ENCODE peak calls at places on chromosomes 1 and 21, in six cellular contexts. J, O, G, A, H and R are unnamed samples.

GRCh38 chr1:203465943-203466342 is 9.7 kb upstream of the PRELP start:
- DNase-seq in O (peak), G (peak), H (peak), J (no peak), A (no peak), R (no peak)

GRCh38 chr1:11873395-11873794 is 14.7 kb upstream of the NPPB start:
- DNase-seq in H (no peak), J (no peak), A (no peak), G (no peak), O (no peak), R (no peak)

GRCh38 chr1:48674641-48675040 is 102.0 kb downstream of the BEND5 start:
- DNase-seq in O (no peak), J (peak), G (peak), A (no peak), H (no peak), R (peak)

GRCh38 chr1:98044071-98044697 is 123.3 kb upstream of the DPYD start:
- DNase-seq in A (no peak), H (no peak), O (no peak), J (no peak), G (no peak), R (no peak)

GRCh38 chr1:101022294-101022693 is 3.3 kb downstream of the DPH5 start:
- DNase-seq in A (no peak), O (no peak), G (peak), H (no peak), J (no peak), R (no peak)

GRCh38 chr21:46509760-46510159 is 51.1 kb downstream of the DIP2A start:
- DNase-seq in J (peak), A (no peak), G (no peak), H (no peak), O (no peak), R (no peak)

GRCh38 chr1:111366256-111366655 is 61.3 kb downstream of the OVGP1 start:
- DNase-seq in A (no peak), G (peak), O (no peak), H (no peak), J (peak), R (no peak)

GRCh38 chr1:239718997-239719628 is 332.7 kb downstream of the CHRM3 start:
- DNase-seq in J (no peak), O (no peak), G (no peak), A (no peak), H (no peak), R (no peak)

GRCh38 chr1:15525043-15525958 is 1.3 kb upstream of the CASP9 start:
- DNase-seq in J (no peak), H (peak), A (no peak), O (no peak), G (peak), R (peak)

GRCh38 chr1:42176902-42177519 is 12.5 kb upstream of the GUCA2A start:
- DNase-seq in H (peak), G (peak), O (no peak), A (peak), J (peak), R (peak)

GRCh38 chr1:106785136-106785535 is 271.3 kb upstream of the PRMT6 start:
- DNase-seq in J (no peak), A (no peak), H (no peak), O (no peak), G (peak), R (no peak)

GRCh38 chr1:61993331-61993961 is 201.2 kb upstream of the L1TD1 start:
- DNase-seq in J (peak), O (no peak), H (no peak), G (no peak), A (no peak), R (peak)

GRCh38 chr1:34122080-34122479 is 43.0 kb downstream of the CSMD2 start:
- DNase-seq in A (no peak), O (no peak), H (no peak), G (no peak), J (no peak), R (no peak)

GRCh38 chr1:43776043-43776761 is 68.9 kb downstream of the ST3GAL3 start:
- DNase-seq in O (no peak), A (no peak), J (peak), H (no peak), G (peak), R (no peak)

GRCh38 chr1:114316204-114316603 is 162.5 kb upstream of the SYT6 start:
- DNase-seq in J (no peak), O (no peak), G (no peak), A (no peak), H (no peak), R (no peak)

GRCh38 chr1:8813016-8813763 is 4.2 kb downstream of the RERE start:
- DNase-seq in O (no peak), J (no peak), H (no peak), G (peak), A (no peak), R (no peak)

GRCh38 chr1:8813991-8814390 is 3.4 kb downstream of the RERE start:
- DNase-seq in J (no peak), G (no peak), A (no peak), H (no peak), O (no peak), R (no peak)

GRCh38 chr1:8816306-8816705 is 1.1 kb downstream of the RERE start:
- DNase-seq in J (peak), O (no peak), H (no peak), A (no peak), G (peak), R (no peak)

GRCh38 chr1:8815582-8816285 is 1.7 kb downstream of the RERE start:
- DNase-seq in A (no peak), J (peak), G (peak), H (peak), O (no peak), R (no peak)

GRCh38 chr1:8814870-8815269 is 2.6 kb downstream of the RERE start:
- DNase-seq in J (no peak), H (peak), G (no peak), O (no peak), A (no peak), R (no peak)
- TF ChIP-seq CTCF in J (no peak), H (peak), G (no peak), O (peak), A (no peak), R (no peak)

GRCh38 chr1:53196485-53197271 is at the start of gene CPT2:
- DNase-seq in G (peak), J (peak), A (peak), O (peak), H (peak), R (peak)
- TF ChIP-seq CTCF in G (no peak), J (peak), A (no peak), O (no peak), H (no peak), R (no peak)

GRCh38 chr1:67700692-67701410 is 15.8 kb downstream of the GADD45A start:
- DNase-seq in G (peak), H (peak), O (peak), J (peak), A (no peak), R (no peak)
- TF ChIP-seq CTCF in G (peak), H (peak), O (peak), J (peak), A (no peak), R (no peak)

DNA sequence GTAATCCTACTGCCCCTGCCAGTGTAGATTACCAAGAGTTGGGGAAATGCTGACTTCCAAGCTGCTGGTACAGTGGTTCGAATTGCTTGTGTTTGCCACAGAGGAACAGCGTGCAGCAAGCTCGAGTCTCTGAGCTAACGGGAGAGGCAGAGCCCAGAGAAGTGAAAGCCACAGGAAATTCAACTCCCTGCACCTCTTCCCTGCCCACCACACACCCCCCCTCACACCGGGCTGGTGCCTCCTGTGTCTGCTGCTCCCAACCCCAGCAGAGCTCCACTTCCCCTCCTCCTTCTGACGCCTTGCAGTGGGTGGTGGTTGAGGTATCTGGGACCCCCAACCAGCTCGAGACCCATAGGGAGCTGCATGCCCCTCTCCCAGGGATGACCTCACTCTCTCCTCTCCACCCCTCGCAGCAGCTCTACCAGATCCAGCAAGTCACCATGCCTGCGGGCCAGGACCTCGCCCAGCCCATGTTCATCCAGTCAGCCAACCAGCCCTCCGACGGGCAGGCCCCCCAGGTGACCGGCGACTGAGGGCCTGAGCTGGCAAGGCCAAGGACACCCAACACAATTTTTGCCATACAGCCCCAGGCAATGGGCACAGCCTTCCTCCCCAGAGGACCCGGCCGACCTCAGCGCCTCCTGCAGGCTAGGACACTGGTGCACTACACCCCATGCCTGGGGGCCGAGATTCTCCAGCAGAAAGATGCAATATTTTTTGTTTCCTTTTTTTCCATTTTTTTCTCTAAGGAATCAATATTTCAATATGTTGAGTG is 13.1 kb upstream of the KCNQ4 start:
- DNase-seq in G (no peak), J (no peak), A (no peak), O (no peak), H (no peak), R (no peak)
- TF ChIP-seq CTCF in G (no peak), J (peak), A (no peak), O (no peak), H (no peak), R (no peak)

GRCh38 chr1:94600556-94600955 is 59.0 kb upstream of the F3 start:
- DNase-seq in J (no peak), A (no peak), O (no peak), G (no peak), H (no peak), R (no peak)

GRCh38 chr1:94597701-94598100 is 56.1 kb upstream of the F3 start:
- DNase-seq in J (peak), H (no peak), G (no peak), A (no peak), O (no peak), R (peak)

GRCh38 chr1:94602312-94602711 is 60.8 kb upstream of the F3 start:
- DNase-seq in O (no peak), G (peak), H (no peak), A (no peak), J (no peak), R (no peak)

GRCh38 chr1:94596260-94596659 is 54.7 kb upstream of the F3 start:
- DNase-seq in J (no peak), A (no peak), O (no peak), H (no peak), G (no peak), R (no peak)

GRCh38 chr1:94599090-94599813 is 57.7 kb upstream of the F3 start:
- DNase-seq in H (peak), G (no peak), J (no peak), O (peak), A (no peak), R (peak)
- TF ChIP-seq CTCF in H (peak), G (peak), J (peak), O (peak), A (no peak), R (peak)

GRCh38 chr21:40850071-40850470 is 3.1 kb upstream of the DSCAM start:
- DNase-seq in O (no peak), G (no peak), H (no peak), J (no peak), A (no peak), R (no peak)

GRCh38 chr21:40847956-40848355 is 998 bp upstream of the DSCAM start:
- DNase-seq in G (no peak), H (peak), J (no peak), O (no peak), A (no peak), R (no peak)

GRCh38 chr21:40853956-40854688 is 7.2 kb upstream of the DSCAM start:
- DNase-seq in A (no peak), H (no peak), O (no peak), G (no peak), J (no peak), R (no peak)

GRCh38 chr21:40851749-40852148 is 4.8 kb upstream of the DSCAM start:
- DNase-seq in H (no peak), G (no peak), A (no peak), O (no peak), J (no peak), R (no peak)

DNA sequence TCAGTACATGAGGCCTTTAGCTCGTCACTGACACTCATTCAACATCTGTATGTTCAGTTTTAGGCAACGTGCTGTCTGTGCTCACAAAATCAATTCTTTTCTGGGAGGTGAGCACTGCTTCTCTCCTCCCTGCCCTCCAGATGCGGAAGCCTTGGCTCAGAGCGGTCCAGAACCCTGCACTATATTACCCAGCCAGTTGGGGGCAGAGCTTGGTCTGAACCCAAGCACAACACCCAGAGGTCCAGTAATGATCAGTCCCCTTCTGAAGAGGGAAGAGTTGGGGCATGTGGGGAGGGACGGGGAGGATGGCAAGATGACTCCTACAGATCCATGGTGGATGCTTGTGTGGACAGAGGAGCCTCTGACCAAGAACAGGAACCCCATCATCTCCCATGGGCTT is 5.6 kb upstream of the DSCAM start:
- DNase-seq in A (no peak), O (no peak), G (no peak), H (no peak), J (no peak), R (no peak)
- TF ChIP-seq CTCF in A (no peak), O (no peak), G (no peak), H (peak), J (no peak), R (no peak)